ENCODE peak calls at places on chromosomes 12 and 14, in four cellular contexts. One of them, this sample, is unnamed.

GRCh38 chr12:56190695-56191155 is 1.4 kb upstream of the SMARCC2 start:
- DNase-seq in activated naive CD8-positive, alpha-beta T cell treated with anti-CD3 and anti-CD28 coated beads, Interleukin-2, amount 50 U/mL, for 24 hours: no peak
- DNase-seq in sciatic nerve: no peak
- DNase-seq in SHP77: peak
- DNase-seq in this sample: no peak

GRCh38 chr14:29580763-29581162 is 346.9 kb downstream of the PRKD1 start:
- DNase-seq in sciatic nerve: no peak
- DNase-seq in activated naive CD8-positive, alpha-beta T cell treated with anti-CD3 and anti-CD28 coated beads, Interleukin-2, amount 50 U/mL, for 24 hours: no peak
- DNase-seq in SHP77: no peak
- DNase-seq in this sample: no peak

GRCh38 chr14:87155850-87156491 is 837.0 kb downstream of the GALC start:
- DNase-seq in sciatic nerve: no peak
- DNase-seq in SHP77: no peak
- DNase-seq in activated naive CD8-positive, alpha-beta T cell treated with anti-CD3 and anti-CD28 coated beads, Interleukin-2, amount 50 U/mL, for 24 hours: no peak
- DNase-seq in this sample: no peak

GRCh38 chr12:11651785-11652184 is 2.3 kb downstream of the ETV6 start:
- DNase-seq in sciatic nerve: no peak
- DNase-seq in SHP77: no peak
- DNase-seq in activated naive CD8-positive, alpha-beta T cell treated with anti-CD3 and anti-CD28 coated beads, Interleukin-2, amount 50 U/mL, for 24 hours: no peak
- DNase-seq in this sample: no peak

GRCh38 chr12:541676-542289 is 82.0 kb downstream of the B4GALNT3 start:
- DNase-seq in sciatic nerve: no peak
- DNase-seq in SHP77: no peak
- DNase-seq in activated naive CD8-positive, alpha-beta T cell treated with anti-CD3 and anti-CD28 coated beads, Interleukin-2, amount 50 U/mL, for 24 hours: no peak
- DNase-seq in this sample: no peak

GRCh38 chr14:69712217-69712565 is 54.8 kb upstream of the SRSF5 start:
- DNase-seq in activated naive CD8-positive, alpha-beta T cell treated with anti-CD3 and anti-CD28 coated beads, Interleukin-2, amount 50 U/mL, for 24 hours: no peak
- DNase-seq in SHP77: no peak
- DNase-seq in sciatic nerve: peak
- DNase-seq in this sample: no peak

GRCh38 chr14:67536087-67536486 is 3.0 kb downstream of the PLEKHH1 start:
- DNase-seq in activated naive CD8-positive, alpha-beta T cell treated with anti-CD3 and anti-CD28 coated beads, Interleukin-2, amount 50 U/mL, for 24 hours: no peak
- DNase-seq in SHP77: no peak
- DNase-seq in sciatic nerve: no peak
- DNase-seq in this sample: no peak

GRCh38 chr12:10033783-10034381 is 3.4 kb downstream of the CLEC9A start:
- DNase-seq in SHP77: no peak
- DNase-seq in sciatic nerve: no peak
- DNase-seq in activated naive CD8-positive, alpha-beta T cell treated with anti-CD3 and anti-CD28 coated beads, Interleukin-2, amount 50 U/mL, for 24 hours: no peak
- DNase-seq in this sample: no peak

GRCh38 chr12:104122298-104122697 is 15.7 kb downstream of the NFYB start:
- DNase-seq in sciatic nerve: no peak
- DNase-seq in SHP77: no peak
- DNase-seq in activated naive CD8-positive, alpha-beta T cell treated with anti-CD3 and anti-CD28 coated beads, Interleukin-2, amount 50 U/mL, for 24 hours: no peak
- DNase-seq in this sample: no peak

GRCh38 chr12:32501835-32502333 is 102.5 kb downstream of the FGD4 start:
- DNase-seq in activated naive CD8-positive, alpha-beta T cell treated with anti-CD3 and anti-CD28 coated beads, Interleukin-2, amount 50 U/mL, for 24 hours: no peak
- DNase-seq in SHP77: peak
- DNase-seq in sciatic nerve: no peak
- DNase-seq in this sample: peak

GRCh38 chr14:23434488-23435219 is 806 bp downstream of the MYH7 start:
- DNase-seq in activated naive CD8-positive, alpha-beta T cell treated with anti-CD3 and anti-CD28 coated beads, Interleukin-2, amount 50 U/mL, for 24 hours: no peak
- DNase-seq in sciatic nerve: no peak
- DNase-seq in SHP77: no peak
- DNase-seq in this sample: no peak

GRCh38 chr12:16036073-16036472 is 124.9 kb downstream of the DERA start:
- DNase-seq in activated naive CD8-positive, alpha-beta T cell treated with anti-CD3 and anti-CD28 coated beads, Interleukin-2, amount 50 U/mL, for 24 hours: no peak
- DNase-seq in SHP77: no peak
- DNase-seq in sciatic nerve: no peak
- DNase-seq in this sample: no peak

GRCh38 chr12:131830335-131831020 is 2.3 kb downstream of the MMP17 start:
- DNase-seq in SHP77: peak
- DNase-seq in sciatic nerve: peak
- DNase-seq in activated naive CD8-positive, alpha-beta T cell treated with anti-CD3 and anti-CD28 coated beads, Interleukin-2, amount 50 U/mL, for 24 hours: peak
- DNase-seq in this sample: peak

GRCh38 chr14:95436348-95436747 is 80.1 kb downstream of the SYNE3 start:
- DNase-seq in SHP77: no peak
- DNase-seq in activated naive CD8-positive, alpha-beta T cell treated with anti-CD3 and anti-CD28 coated beads, Interleukin-2, amount 50 U/mL, for 24 hours: no peak
- DNase-seq in sciatic nerve: no peak
- DNase-seq in this sample: no peak

GRCh38 chr12:28108599-28108998 is 81.7 kb upstream of the CCDC91 start:
- DNase-seq in activated naive CD8-positive, alpha-beta T cell treated with anti-CD3 and anti-CD28 coated beads, Interleukin-2, amount 50 U/mL, for 24 hours: no peak
- DNase-seq in sciatic nerve: no peak
- DNase-seq in SHP77: no peak
- DNase-seq in this sample: no peak

GRCh38 chr14:66196670-66197069 is 289.5 kb upstream of the CCDC196 start:
- DNase-seq in sciatic nerve: no peak
- DNase-seq in SHP77: no peak
- DNase-seq in activated naive CD8-positive, alpha-beta T cell treated with anti-CD3 and anti-CD28 coated beads, Interleukin-2, amount 50 U/mL, for 24 hours: no peak
- DNase-seq in this sample: no peak

GRCh38 chr12:3752741-3753486 is at the start of gene CRACR2A:
- DNase-seq in SHP77: no peak
- DNase-seq in activated naive CD8-positive, alpha-beta T cell treated with anti-CD3 and anti-CD28 coated beads, Interleukin-2, amount 50 U/mL, for 24 hours: peak
- DNase-seq in sciatic nerve: peak
- DNase-seq in this sample: peak

GRCh38 chr14:80313806-80314205 is 102.5 kb upstream of the DIO2 start:
- DNase-seq in SHP77: no peak
- DNase-seq in activated naive CD8-positive, alpha-beta T cell treated with anti-CD3 and anti-CD28 coated beads, Interleukin-2, amount 50 U/mL, for 24 hours: no peak
- DNase-seq in sciatic nerve: no peak
- DNase-seq in this sample: no peak

GRCh38 chr14:91219505-91220389 is 24.8 kb downstream of the GPR68 start:
- DNase-seq in SHP77: no peak
- DNase-seq in sciatic nerve: no peak
- DNase-seq in activated naive CD8-positive, alpha-beta T cell treated with anti-CD3 and anti-CD28 coated beads, Interleukin-2, amount 50 U/mL, for 24 hours: no peak
- DNase-seq in this sample: no peak

GRCh38 chr12:112904571-112904970 is 2.2 kb upstream of the OAS1 start:
- DNase-seq in sciatic nerve: no peak
- DNase-seq in activated naive CD8-positive, alpha-beta T cell treated with anti-CD3 and anti-CD28 coated beads, Interleukin-2, amount 50 U/mL, for 24 hours: no peak
- DNase-seq in SHP77: no peak
- DNase-seq in this sample: no peak

GRCh38 chr12:46518184-46518583 is 145.6 kb upstream of the SLC38A2 start:
- DNase-seq in sciatic nerve: no peak
- DNase-seq in SHP77: no peak
- DNase-seq in activated naive CD8-positive, alpha-beta T cell treated with anti-CD3 and anti-CD28 coated beads, Interleukin-2, amount 50 U/mL, for 24 hours: no peak
- DNase-seq in this sample: no peak

GRCh38 chr12:26113194-26113654 is 11.6 kb downstream of the BHLHE41 start:
- DNase-seq in sciatic nerve: no peak
- DNase-seq in SHP77: peak
- DNase-seq in activated naive CD8-positive, alpha-beta T cell treated with anti-CD3 and anti-CD28 coated beads, Interleukin-2, amount 50 U/mL, for 24 hours: no peak
- DNase-seq in this sample: no peak

GRCh38 chr12:53102883-53103807 is at the start of gene SOAT2:
- DNase-seq in SHP77: no peak
- DNase-seq in sciatic nerve: peak
- DNase-seq in activated naive CD8-positive, alpha-beta T cell treated with anti-CD3 and anti-CD28 coated beads, Interleukin-2, amount 50 U/mL, for 24 hours: peak
- DNase-seq in this sample: no peak

GRCh38 chr12:91931110-91931509 is 214.5 kb downstream of the BTG1 start:
- DNase-seq in sciatic nerve: no peak
- DNase-seq in activated naive CD8-positive, alpha-beta T cell treated with anti-CD3 and anti-CD28 coated beads, Interleukin-2, amount 50 U/mL, for 24 hours: no peak
- DNase-seq in SHP77: no peak
- DNase-seq in this sample: no peak

GRCh38 chr14:24307575-24308341 is at the start of gene CIDEB:
- DNase-seq in activated naive CD8-positive, alpha-beta T cell treated with anti-CD3 and anti-CD28 coated beads, Interleukin-2, amount 50 U/mL, for 24 hours: peak
- DNase-seq in SHP77: peak
- DNase-seq in sciatic nerve: peak
- DNase-seq in this sample: peak

GRCh38 chr12:119938049-119938667 is 50.9 kb upstream of the BICDL1 start:
- DNase-seq in activated naive CD8-positive, alpha-beta T cell treated with anti-CD3 and anti-CD28 coated beads, Interleukin-2, amount 50 U/mL, for 24 hours: peak
- DNase-seq in sciatic nerve: peak
- DNase-seq in SHP77: peak
- DNase-seq in this sample: peak

GRCh38 chr14:65849558-65849957 is 437.0 kb downstream of the FUT8 start:
- DNase-seq in sciatic nerve: no peak
- DNase-seq in SHP77: no peak
- DNase-seq in activated naive CD8-positive, alpha-beta T cell treated with anti-CD3 and anti-CD28 coated beads, Interleukin-2, amount 50 U/mL, for 24 hours: no peak
- DNase-seq in this sample: no peak

GRCh38 chr14:81400852-81401251 is 728 bp upstream of the STON2 start:
- DNase-seq in activated naive CD8-positive, alpha-beta T cell treated with anti-CD3 and anti-CD28 coated beads, Interleukin-2, amount 50 U/mL, for 24 hours: peak
- DNase-seq in SHP77: no peak
- DNase-seq in sciatic nerve: peak
- DNase-seq in this sample: no peak

GRCh38 chr14:27427796-27428195 is 830.0 kb upstream of the NOVA1 start:
- DNase-seq in SHP77: no peak
- DNase-seq in activated naive CD8-positive, alpha-beta T cell treated with anti-CD3 and anti-CD28 coated beads, Interleukin-2, amount 50 U/mL, for 24 hours: no peak
- DNase-seq in sciatic nerve: no peak
- DNase-seq in this sample: no peak

GRCh38 chr14:36659822-36660735 is 1.6 kb upstream of the PAX9 start:
- DNase-seq in sciatic nerve: no peak
- DNase-seq in activated naive CD8-positive, alpha-beta T cell treated with anti-CD3 and anti-CD28 coated beads, Interleukin-2, amount 50 U/mL, for 24 hours: no peak
- DNase-seq in SHP77: no peak
- DNase-seq in this sample: no peak

GRCh38 chr14:105883066-105884005 is 357.0 kb downstream of the TMEM121 start:
- DNase-seq in sciatic nerve: peak
- DNase-seq in SHP77: no peak
- DNase-seq in activated naive CD8-positive, alpha-beta T cell treated with anti-CD3 and anti-CD28 coated beads, Interleukin-2, amount 50 U/mL, for 24 hours: no peak
- DNase-seq in this sample: no peak

GRCh38 chr14:60656755-60657608 is 7.7 kb upstream of the SIX1 start:
- DNase-seq in activated naive CD8-positive, alpha-beta T cell treated with anti-CD3 and anti-CD28 coated beads, Interleukin-2, amount 50 U/mL, for 24 hours: no peak
- DNase-seq in sciatic nerve: peak
- DNase-seq in SHP77: peak
- DNase-seq in this sample: peak

GRCh38 chr12:88957358-88957757 is 377.1 kb upstream of the KITLG start:
- DNase-seq in sciatic nerve: no peak
- DNase-seq in activated naive CD8-positive, alpha-beta T cell treated with anti-CD3 and anti-CD28 coated beads, Interleukin-2, amount 50 U/mL, for 24 hours: no peak
- DNase-seq in SHP77: no peak
- DNase-seq in this sample: no peak

GRCh38 chr14:101590616-101591015 is 29.3 kb downstream of the DIO3 start:
- DNase-seq in activated naive CD8-positive, alpha-beta T cell treated with anti-CD3 and anti-CD28 coated beads, Interleukin-2, amount 50 U/mL, for 24 hours: no peak
- DNase-seq in SHP77: no peak
- DNase-seq in sciatic nerve: no peak
- DNase-seq in this sample: no peak

GRCh38 chr12:102910792-102911191 is 6.3 kb downstream of the PAH start:
- DNase-seq in activated naive CD8-positive, alpha-beta T cell treated with anti-CD3 and anti-CD28 coated beads, Interleukin-2, amount 50 U/mL, for 24 hours: no peak
- DNase-seq in SHP77: no peak
- DNase-seq in sciatic nerve: no peak
- DNase-seq in this sample: no peak

GRCh38 chr14:70086685-70087379 is 101.9 kb downstream of the SLC8A3 start:
- DNase-seq in sciatic nerve: no peak
- DNase-seq in activated naive CD8-positive, alpha-beta T cell treated with anti-CD3 and anti-CD28 coated beads, Interleukin-2, amount 50 U/mL, for 24 hours: peak
- DNase-seq in SHP77: no peak
- DNase-seq in this sample: peak

This sample was measured in endothelial cell.